ENCODE peak calls at places on chromosomes 16 and 17, in ten cellular contexts. M, V, C, U, T, D, X, W, H and Y are unnamed samples.
A peak's percentile ranks its signal among the peaks of the same experiment; 100 is the strongest.

GRCh38 chr17:28065706-28066105 is 23.2 kb downstream of the NLK start:
- DNase-seq in M (no peak), V (peak; percentile 34), C (no peak), U (no peak), T (no peak), D (no peak), X (no peak), W (no peak), H (no peak), Y (no peak)

GRCh38 chr17:62966426-62967110 is 533 bp downstream of the TANC2 start:
- DNase-seq in M (no peak), V (peak; percentile 23), C (no peak), U (no peak), T (peak; percentile 51), D (peak; percentile 50), X (no peak), W (peak; percentile 28), H (no peak), Y (no peak)

GRCh38 chr17:45573915-45574314 is 83.4 kb upstream of the PLEKHM1 start:
- DNase-seq in M (no peak), V (peak; percentile 19), C (no peak), U (no peak), T (no peak), D (no peak), X (no peak), W (no peak), H (no peak), Y (no peak)

GRCh38 chr16:67162439-67163163 is 1.9 kb upstream of the HSF4 start:
- DNase-seq in M (no peak), V (peak; percentile 27), C (no peak), U (no peak), T (no peak), D (no peak), X (peak; percentile 56), W (no peak), H (no peak), Y (no peak)

GRCh38 chr17:20267459-20267842 is 199.9 kb downstream of the LGALS9B start:
- DNase-seq in M (no peak), V (peak; percentile 27), C (peak; percentile 27), U (no peak), T (peak; percentile 85), D (no peak), X (no peak), W (peak; percentile 15), H (no peak), Y (no peak)

GRCh38 chr16:85894266-85894665 is 4.7 kb upstream of the IRF8 start:
- DNase-seq in M (no peak), V (no peak), C (peak; percentile 36), U (no peak), T (peak; percentile 80), D (no peak), X (no peak), W (no peak), H (no peak), Y (no peak)

GRCh38 chr16:1300664-1301476 is 8.6 kb upstream of the UBE2I start:
- DNase-seq in M (no peak), V (no peak), C (peak; percentile 88), U (peak; percentile 5), T (peak; percentile 80), D (no peak), X (peak; percentile 84), W (peak; percentile 31), H (peak; percentile 17), Y (no peak)

GRCh38 chr17:79027925-79028491 is 4.0 kb downstream of the C1QTNF1 start:
- DNase-seq in M (no peak), V (no peak), C (no peak), U (no peak), T (no peak), D (no peak), X (peak; percentile 84), W (no peak), H (no peak), Y (no peak)

GRCh38 chr17:76496464-76496863 is 4.8 kb downstream of the RHBDF2 start:
- DNase-seq in M (no peak), V (no peak), C (no peak), U (no peak), T (no peak), D (no peak), X (no peak), W (no peak), H (no peak), Y (no peak)

GRCh38 chr16:77760800-77761199 is 27.6 kb upstream of the VAT1L start:
- DNase-seq in M (no peak), V (peak; percentile 20), C (no peak), U (no peak), T (no peak), D (no peak), X (no peak), W (no peak), H (no peak), Y (no peak)

GRCh38 chr17:82235056-82235774 is 6.4 kb downstream of the SLC16A3 start:
- DNase-seq in M (no peak), V (no peak), C (no peak), U (no peak), T (no peak), D (no peak), X (no peak), W (no peak), H (peak; percentile 69), Y (no peak)

GRCh38 chr17:4626734-4627256 is 14.7 kb downstream of the ALOX15 start:
- DNase-seq in M (no peak), V (no peak), C (no peak), U (no peak), T (no peak), D (no peak), X (no peak), W (no peak), H (no peak), Y (no peak)

GRCh38 chr16:27224271-27224737 is 21.0 kb downstream of the KDM8 start:
- DNase-seq in M (no peak), V (no peak), C (no peak), U (no peak), T (no peak), D (no peak), X (no peak), W (no peak), H (no peak), Y (no peak)

GRCh38 chr17:46733837-46734516 is 84.5 kb downstream of the WNT3 start:
- DNase-seq in M (no peak), V (peak; percentile 76), C (no peak), U (no peak), T (no peak), D (no peak), X (no peak), W (no peak), H (no peak), Y (no peak)

GRCh38 chr17:7367918-7368596 is 12.8 kb upstream of the TNK1 start:
- DNase-seq in M (no peak), V (no peak), C (no peak), U (no peak), T (no peak), D (no peak), X (no peak), W (peak; percentile 68), H (no peak), Y (no peak)

GRCh38 chr17:4545217-4545951 is 9.8 kb downstream of the MYBBP1A start:
- DNase-seq in M (no peak), V (no peak), C (no peak), U (no peak), T (no peak), D (no peak), X (no peak), W (no peak), H (no peak), Y (no peak)

GRCh38 chr16:4077083-4077714 is 39.0 kb downstream of the ADCY9 start:
- DNase-seq in M (no peak), V (peak; percentile 22), C (peak; percentile 26), U (no peak), T (peak; percentile 75), D (no peak), X (peak; percentile 20), W (no peak), H (no peak), Y (no peak)

GRCh38 chr17:77724876-77725615 is 233.5 kb upstream of the TNRC6C start:
- DNase-seq in M (peak; percentile 62), V (no peak), C (no peak), U (no peak), T (no peak), D (no peak), X (peak; percentile 30), W (no peak), H (no peak), Y (no peak)